ENCODE peak calls at places on chromosome 22, in eight cellular contexts. V is cardiac fibroblast, L is HCT116, K is PC-9, J is GM23338, E is pancreas, S is dorsolateral prefrontal cortex, R is heart left ventricle. N is an unnamed sample.

GRCh38 chr22:38298312-38299000 is 18.8 kb downstream of the CSNK1E start:
- DNase-seq in V (peak), L (peak), K (peak), J (peak), E (no peak), S (no peak), R (no peak), N (peak)

GRCh38 chr22:27494821-27495220 is 306.7 kb downstream of the MN1 start:
- DNase-seq in V (no peak), L (no peak), K (no peak), J (peak), E (no peak), S (no peak), R (no peak), N (no peak)

GRCh38 chr22:50118557-50119168 is 28.9 kb downstream of the MOV10L1 start:
- DNase-seq in V (peak), L (no peak), K (no peak), J (no peak), E (no peak), S (no peak), R (no peak), N (peak)

GRCh38 chr22:27349456-27349855 is 452.1 kb downstream of the MN1 start:
- DNase-seq in V (peak), L (no peak), K (no peak), J (no peak), E (no peak), S (no peak), R (no peak), N (no peak)

GRCh38 chr22:29186302-29186701 is 19.4 kb upstream of the EMID1 start:
- DNase-seq in V (no peak), L (no peak), K (no peak), J (no peak), E (no peak), S (no peak), R (no peak), N (no peak)

GRCh38 chr22:21082248-21082647 is 36.5 kb downstream of the LRRC74B start:
- DNase-seq in V (no peak), L (no peak), K (no peak), J (no peak), E (no peak), S (no peak), R (no peak), N (no peak)

GRCh38 chr22:45308624-45309421 is 911 bp upstream of the FAM118A start:
- DNase-seq in V (no peak), L (peak), K (no peak), J (peak), E (no peak), S (no peak), R (no peak), N (no peak)

GRCh38 chr22:50399751-50400331 is 56.7 kb downstream of the PPP6R2 start:
- DNase-seq in V (peak), L (peak), K (peak), J (peak), E (peak), S (peak), R (peak), N (peak)

DNA sequence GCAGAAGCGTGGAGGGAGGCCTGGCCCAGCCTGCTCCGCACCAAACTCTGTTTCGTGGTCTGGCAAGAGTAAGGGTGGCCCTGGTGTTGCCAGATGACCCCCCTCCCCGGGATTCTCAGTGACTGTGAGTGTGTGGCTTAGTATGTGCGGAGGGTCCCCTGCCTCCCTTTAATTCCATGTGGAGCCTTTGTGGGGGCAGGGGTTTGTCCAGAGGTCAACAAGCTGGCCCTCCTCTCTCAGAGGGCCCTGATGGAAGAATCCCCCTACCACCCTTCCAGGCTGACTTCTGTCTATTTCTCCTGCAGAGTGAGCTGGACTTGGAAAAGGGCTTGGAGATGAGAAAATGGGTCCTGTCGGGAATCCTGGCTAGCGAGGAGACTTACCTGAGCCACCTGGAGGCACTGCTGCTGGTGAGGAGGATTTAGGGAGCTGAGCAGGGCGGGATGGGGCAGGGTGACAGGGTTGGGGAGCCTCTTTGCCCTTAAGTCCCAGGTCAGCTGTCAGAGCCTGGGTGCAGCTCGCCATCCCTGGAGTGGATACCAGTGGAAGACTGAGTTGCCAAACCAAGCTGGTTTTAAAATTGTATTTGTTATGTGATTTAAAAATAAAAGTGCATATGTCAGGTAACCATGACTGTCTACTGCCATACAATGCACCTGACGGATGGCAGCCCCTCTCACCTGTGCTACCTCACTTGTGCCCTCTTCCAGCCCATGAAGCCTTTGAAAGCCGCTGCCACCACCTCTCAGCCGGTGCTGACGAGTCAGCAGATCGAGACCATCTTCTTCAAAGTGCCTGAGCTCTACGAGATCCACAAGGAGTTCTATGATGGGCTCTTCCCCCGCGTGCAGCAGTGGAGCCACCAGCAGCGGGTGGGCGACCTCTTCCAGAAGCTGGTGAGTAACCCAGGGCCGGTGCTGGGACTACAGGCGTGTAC is 80.6 kb downstream of the BCR start:
- DNase-seq in V (no peak), L (no peak), K (no peak), J (no peak), E (no peak), S (no peak), R (no peak), N (no peak)
- TF ChIP-seq CTCF in V (no peak), L (no peak), K (no peak), J (no peak), E (no peak), S (no peak), R (no peak), N (no peak)

GRCh38 chr22:19846620-19847344 is 7.9 kb downstream of the GNB1L start:
- DNase-seq in V (no peak), L (no peak), K (no peak), J (no peak), E (no peak), S (no peak), R (no peak), N (no peak)

GRCh38 chr22:19845369-19845722 is 9.3 kb downstream of the GNB1L start:
- DNase-seq in V (no peak), L (no peak), K (no peak), J (no peak), E (no peak), S (no peak), R (no peak), N (no peak)

GRCh38 chr22:19843107-19843856 is 11.4 kb downstream of the GNB1L start:
- DNase-seq in V (no peak), L (no peak), K (no peak), J (no peak), E (no peak), S (no peak), R (no peak), N (no peak)

GRCh38 chr22:19843857-19844422 is 10.7 kb downstream of the GNB1L start:
- DNase-seq in V (no peak), L (no peak), K (no peak), J (no peak), E (no peak), S (no peak), R (no peak), N (no peak)

GRCh38 chr22:19844423-19845368 is 10.0 kb downstream of the GNB1L start:
- DNase-seq in V (peak), L (no peak), K (peak), J (no peak), E (no peak), S (peak), R (peak), N (no peak)
- TF ChIP-seq CTCF in V (no peak), L (no peak), K (no peak), J (no peak), E (no peak), S (no peak), R (no peak), N (no peak)

GRCh38 chr22:43994006-43994405 is 30.1 kb upstream of the PARVB start:
- DNase-seq in V (no peak), L (no peak), K (no peak), J (no peak), E (no peak), S (no peak), R (no peak), N (no peak)

GRCh38 chr22:43991316-43992020 is 32.6 kb upstream of the PARVB start:
- DNase-seq in V (no peak), L (no peak), K (no peak), J (no peak), E (no peak), S (no peak), R (no peak), N (no peak)

GRCh38 chr22:43994416-43994815 is 29.7 kb upstream of the PARVB start:
- DNase-seq in V (no peak), L (no peak), K (no peak), J (no peak), E (no peak), S (no peak), R (no peak), N (no peak)

GRCh38 chr22:43992331-43992821 is 31.7 kb upstream of the PARVB start:
- DNase-seq in V (peak), L (no peak), K (no peak), J (no peak), E (no peak), S (no peak), R (no peak), N (no peak)

DNA sequence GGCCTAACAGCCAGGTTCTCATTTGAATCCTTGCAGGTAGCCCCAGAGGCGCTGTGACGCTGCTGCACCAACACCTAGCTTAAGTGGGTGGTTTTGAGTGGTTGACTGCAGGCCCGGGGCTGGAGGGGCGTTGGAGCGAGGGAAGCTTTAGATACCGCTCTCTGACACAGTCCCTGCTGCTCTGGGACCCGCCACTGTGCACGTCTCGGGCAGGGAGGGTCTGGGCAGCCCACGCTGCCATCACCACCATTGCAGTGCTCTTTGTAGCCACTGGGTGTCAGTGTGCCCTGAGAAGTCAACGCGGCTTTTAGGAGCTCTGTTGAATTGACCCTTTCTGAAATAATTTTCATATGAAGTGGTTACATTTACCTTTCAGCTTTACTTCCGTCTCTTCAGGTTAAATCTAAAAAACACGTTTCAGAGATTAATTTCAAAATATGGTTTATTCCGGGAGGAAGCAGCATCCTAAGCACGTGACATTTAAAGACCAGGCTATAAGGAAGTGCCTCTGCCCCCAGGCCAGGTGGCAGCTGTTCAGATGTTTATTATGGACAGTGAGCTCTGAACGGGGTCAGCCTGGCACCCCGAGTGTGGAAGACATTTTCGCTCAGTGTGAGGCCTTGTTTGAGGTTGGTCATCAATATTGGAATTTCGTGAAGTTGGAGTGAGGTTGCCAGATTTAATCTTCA is 30.9 kb upstream of the PARVB start:
- DNase-seq in V (peak), L (peak), K (peak), J (peak), E (peak), S (peak), R (peak), N (peak)
- TF ChIP-seq CTCF in V (peak), L (peak), K (peak), J (peak), E (peak), S (peak), R (peak), N (peak)

GRCh38 chr22:37186997-37187522 is 987 bp downstream of the C1QTNF6 start:
- DNase-seq in V (no peak), L (no peak), K (peak), J (no peak), E (no peak), S (no peak), R (peak), N (no peak)
- TF ChIP-seq CTCF in V (no peak), L (no peak), K (no peak), J (no peak), E (no peak), S (no peak), R (no peak), N (no peak)

DNA sequence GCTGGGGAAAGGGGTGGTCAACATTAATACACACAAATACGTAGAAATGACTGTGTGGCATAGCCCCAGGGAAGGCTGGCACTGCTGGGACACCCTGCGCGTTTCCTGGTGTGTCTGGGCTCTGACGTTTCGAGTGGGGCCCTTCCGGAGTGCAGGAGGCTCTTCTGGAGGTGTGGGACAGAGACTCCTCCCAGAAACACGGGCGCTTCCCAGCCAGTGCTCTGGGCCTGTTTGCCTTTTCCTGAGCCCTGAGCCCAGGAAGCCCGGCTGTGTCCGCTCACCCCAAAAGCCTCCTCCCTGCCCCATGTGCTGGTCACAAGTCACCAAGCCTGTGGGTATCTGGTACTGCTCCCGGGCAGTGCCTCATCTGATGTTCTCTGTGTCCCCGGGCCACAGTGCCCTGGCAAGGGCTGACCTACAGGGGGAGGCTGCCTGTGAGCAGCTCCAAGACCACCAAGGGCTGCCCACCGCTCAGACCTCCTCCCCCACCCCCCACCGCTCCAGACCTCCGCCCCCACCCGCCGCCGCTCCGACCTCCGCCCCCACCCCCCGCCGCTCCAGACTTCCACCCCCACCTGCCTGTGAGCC is 1133.3 kb downstream of the BRD1 start:
- DNase-seq in V (no peak), L (no peak), K (no peak), J (no peak), E (no peak), S (no peak), R (no peak), N (no peak)
- TF ChIP-seq CTCF in V (no peak), L (no peak), K (no peak), J (no peak), E (no peak), S (no peak), R (no peak), N (no peak)